ENCODE peak calls at places on chromosomes 7 and 10, in four cellular contexts. One of them, this sample, is unnamed.
A peak's percentile ranks its signal among the peaks of the same experiment; 100 is the strongest.

GRCh38 chr7:889391-889790 is 13.0 kb downstream of the GET4 start:
- DNase-seq in CD8-positive, alpha-beta T cell: no peak
- DNase-seq in left ventricle myocardium inferior: no peak
- DNase-seq in gastrocnemius medialis: no peak
- DNase-seq in this sample: no peak

GRCh38 chr10:53699684-53700083 is 927.1 kb upstream of the MBL2 start:
- DNase-seq in left ventricle myocardium inferior: no peak
- DNase-seq in gastrocnemius medialis: no peak
- DNase-seq in CD8-positive, alpha-beta T cell: no peak
- DNase-seq in this sample: no peak

GRCh38 chr7:138243430-138243829 is 167.2 kb downstream of the AKR1D1 start:
- DNase-seq in left ventricle myocardium inferior: peak; percentile 16
- DNase-seq in gastrocnemius medialis: no peak
- DNase-seq in CD8-positive, alpha-beta T cell: no peak
- DNase-seq in this sample: no peak

GRCh38 chr10:72087969-72088878 is at the start of gene SPOCK2:
- DNase-seq in CD8-positive, alpha-beta T cell: peak; percentile 80
- DNase-seq in left ventricle myocardium inferior: no peak
- DNase-seq in gastrocnemius medialis: no peak
- DNase-seq in this sample: peak; percentile 61

GRCh38 chr7:27141138-27141537 is 2.3 kb downstream of the HOXA5 start:
- DNase-seq in left ventricle myocardium inferior: no peak
- DNase-seq in gastrocnemius medialis: no peak
- DNase-seq in CD8-positive, alpha-beta T cell: no peak
- DNase-seq in this sample: no peak

GRCh38 chr10:47031953-47032465 is 120.8 kb downstream of the PTPN20 start:
- DNase-seq in gastrocnemius medialis: peak; percentile 55
- DNase-seq in left ventricle myocardium inferior: no peak
- DNase-seq in CD8-positive, alpha-beta T cell: no peak
- DNase-seq in this sample: no peak

GRCh38 chr10:129892571-129893045 is 71.5 kb downstream of the EBF3 start:
- DNase-seq in gastrocnemius medialis: peak; percentile 42
- DNase-seq in CD8-positive, alpha-beta T cell: no peak
- DNase-seq in left ventricle myocardium inferior: no peak
- DNase-seq in this sample: no peak

GRCh38 chr7:126658684-126659083 is 594.1 kb downstream of the GRM8 start:
- DNase-seq in left ventricle myocardium inferior: no peak
- DNase-seq in CD8-positive, alpha-beta T cell: no peak
- DNase-seq in gastrocnemius medialis: no peak
- DNase-seq in this sample: no peak

GRCh38 chr7:26593405-26593804 is 271.0 kb downstream of the SKAP2 start:
- DNase-seq in left ventricle myocardium inferior: peak; percentile 16
- DNase-seq in CD8-positive, alpha-beta T cell: no peak
- DNase-seq in gastrocnemius medialis: no peak
- DNase-seq in this sample: no peak

GRCh38 chr7:39948375-39948774 is 1.7 kb upstream of the CDK13 start:
- DNase-seq in CD8-positive, alpha-beta T cell: no peak
- DNase-seq in left ventricle myocardium inferior: no peak
- DNase-seq in gastrocnemius medialis: no peak
- DNase-seq in this sample: no peak

GRCh38 chr10:108755661-108756060 is 1167.7 kb downstream of the XPNPEP1 start:
- DNase-seq in CD8-positive, alpha-beta T cell: no peak
- DNase-seq in gastrocnemius medialis: no peak
- DNase-seq in left ventricle myocardium inferior: no peak
- DNase-seq in this sample: no peak

GRCh38 chr10:93096901-93097300 is 23.2 kb downstream of the CYP26A1 start:
- DNase-seq in CD8-positive, alpha-beta T cell: no peak
- DNase-seq in gastrocnemius medialis: no peak
- DNase-seq in left ventricle myocardium inferior: no peak
- DNase-seq in this sample: no peak

GRCh38 chr10:24528960-24529359 is 194.7 kb downstream of the ARHGAP21 start:
- DNase-seq in CD8-positive, alpha-beta T cell: no peak
- DNase-seq in gastrocnemius medialis: no peak
- DNase-seq in left ventricle myocardium inferior: no peak
- DNase-seq in this sample: no peak

GRCh38 chr10:71467161-71467560 is 70.4 kb downstream of the CDH23 start:
- DNase-seq in left ventricle myocardium inferior: no peak
- DNase-seq in CD8-positive, alpha-beta T cell: no peak
- DNase-seq in gastrocnemius medialis: no peak
- DNase-seq in this sample: peak; percentile 12

GRCh38 chr7:148700693-148701092 is 2.0 kb downstream of the CUL1 start:
- DNase-seq in gastrocnemius medialis: no peak
- DNase-seq in CD8-positive, alpha-beta T cell: peak; percentile 40
- DNase-seq in left ventricle myocardium inferior: no peak
- DNase-seq in this sample: no peak

GRCh38 chr10:79381804-79382221 is 34.5 kb downstream of the PPIF start:
- DNase-seq in gastrocnemius medialis: no peak
- DNase-seq in left ventricle myocardium inferior: peak; percentile 64
- DNase-seq in CD8-positive, alpha-beta T cell: no peak
- DNase-seq in this sample: peak; percentile 53

GRCh38 chr10:18216482-18216881 is 76.3 kb downstream of the CACNB2 start:
- DNase-seq in gastrocnemius medialis: no peak
- DNase-seq in left ventricle myocardium inferior: no peak
- DNase-seq in CD8-positive, alpha-beta T cell: no peak
- DNase-seq in this sample: no peak

GRCh38 chr10:18217577-18217976 is 77.4 kb downstream of the CACNB2 start:
- DNase-seq in left ventricle myocardium inferior: no peak
- DNase-seq in CD8-positive, alpha-beta T cell: no peak
- DNase-seq in gastrocnemius medialis: no peak
- DNase-seq in this sample: no peak

GRCh38 chr10:18219096-18219495 is 78.9 kb downstream of the CACNB2 start:
- DNase-seq in CD8-positive, alpha-beta T cell: no peak
- DNase-seq in gastrocnemius medialis: no peak
- DNase-seq in left ventricle myocardium inferior: no peak
- DNase-seq in this sample: no peak

GRCh38 chr10:18211862-18212261 is 71.6 kb downstream of the CACNB2 start:
- DNase-seq in CD8-positive, alpha-beta T cell: no peak
- DNase-seq in left ventricle myocardium inferior: no peak
- DNase-seq in gastrocnemius medialis: no peak
- DNase-seq in this sample: no peak

DNA sequence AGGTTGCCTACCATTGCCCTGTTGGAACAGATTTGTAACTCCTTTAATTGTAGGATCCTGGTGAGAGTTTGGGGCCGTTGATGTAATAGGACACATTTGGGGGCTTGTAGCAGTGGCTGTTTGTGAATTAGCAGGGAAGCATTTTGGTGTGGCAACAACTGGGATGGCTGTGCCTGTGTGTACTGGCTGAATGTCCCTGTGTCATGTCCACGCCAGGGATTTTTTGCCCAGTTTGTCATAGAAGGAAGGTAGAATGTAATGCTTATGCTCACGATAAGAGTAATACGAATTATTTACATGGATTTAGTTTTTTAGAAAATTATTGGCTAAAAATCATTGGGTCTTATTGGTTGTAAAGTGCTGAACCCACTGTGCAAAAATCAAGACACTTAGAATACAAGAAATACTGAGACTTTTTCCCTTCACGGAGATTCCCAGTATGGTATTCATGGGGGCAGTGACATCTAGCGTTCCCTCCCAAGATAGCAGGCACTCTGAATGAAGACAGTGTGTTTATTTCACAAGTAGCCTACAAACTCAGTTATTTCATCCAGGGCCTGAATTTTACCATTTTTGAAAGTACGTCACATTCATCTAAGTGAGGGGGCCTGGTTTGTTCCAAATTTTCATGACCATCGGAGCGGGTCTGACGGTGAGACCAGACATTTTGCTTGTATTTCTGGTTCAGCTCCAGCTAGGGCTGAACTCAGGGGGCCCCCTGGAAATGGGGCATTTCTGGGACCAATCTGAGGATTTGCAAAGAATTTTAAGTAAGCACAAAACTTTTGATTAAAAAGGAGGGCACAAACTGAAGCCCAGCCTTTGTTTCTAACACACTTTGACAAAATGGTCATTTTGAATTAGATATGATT is 74.7 kb downstream of the CACNB2 start:
- DNase-seq in left ventricle myocardium inferior: peak; percentile 21
- DNase-seq in gastrocnemius medialis: no peak
- DNase-seq in CD8-positive, alpha-beta T cell: no peak
- DNase-seq in this sample: no peak
- H3K4me3 ChIP-seq in left ventricle myocardium inferior: no peak overlapping the region
- H3K4me3 ChIP-seq in gastrocnemius medialis: peak overlapping the region; percentile 21
- H3K4me3 ChIP-seq in CD8-positive, alpha-beta T cell: no peak overlapping the region
- H3K4me3 ChIP-seq in this sample: no peak overlapping the region

GRCh38 chr10:75994332-75995040 is 563.1 kb downstream of the LRMDA start:
- DNase-seq in gastrocnemius medialis: no peak
- DNase-seq in CD8-positive, alpha-beta T cell: no peak
- DNase-seq in left ventricle myocardium inferior: no peak
- DNase-seq in this sample: no peak
- H3K4me3 ChIP-seq in gastrocnemius medialis: no peak overlapping the region
- H3K4me3 ChIP-seq in CD8-positive, alpha-beta T cell: no peak overlapping the region
- H3K4me3 ChIP-seq in left ventricle myocardium inferior: no peak overlapping the region
- H3K4me3 ChIP-seq in this sample: no peak overlapping the region

GRCh38 chr7:41870505-41871138 is 167.7 kb upstream of the INHBA start:
- DNase-seq in left ventricle myocardium inferior: no peak
- DNase-seq in gastrocnemius medialis: no peak
- DNase-seq in CD8-positive, alpha-beta T cell: no peak
- DNase-seq in this sample: no peak
- H3K4me3 ChIP-seq in left ventricle myocardium inferior: no peak overlapping the region
- H3K4me3 ChIP-seq in gastrocnemius medialis: no peak overlapping the region
- H3K4me3 ChIP-seq in CD8-positive, alpha-beta T cell: no peak overlapping the region
- H3K4me3 ChIP-seq in this sample: no peak overlapping the region

GRCh38 chr10:62182595-62182994 is 86.0 kb downstream of the RTKN2 start:
- DNase-seq in left ventricle myocardium inferior: no peak
- DNase-seq in gastrocnemius medialis: no peak
- DNase-seq in CD8-positive, alpha-beta T cell: no peak
- DNase-seq in this sample: no peak

GRCh38 chr10:62183857-62184805 is 84.5 kb downstream of the RTKN2 start:
- DNase-seq in gastrocnemius medialis: no peak
- DNase-seq in left ventricle myocardium inferior: no peak
- DNase-seq in CD8-positive, alpha-beta T cell: no peak
- DNase-seq in this sample: no peak

GRCh38 chr10:62183442-62183841 is 85.2 kb downstream of the RTKN2 start:
- DNase-seq in CD8-positive, alpha-beta T cell: peak; percentile 51
- DNase-seq in left ventricle myocardium inferior: no peak
- DNase-seq in gastrocnemius medialis: no peak
- DNase-seq in this sample: no peak

GRCh38 chr10:62180677-62181076 is 88.0 kb downstream of the RTKN2 start:
- DNase-seq in CD8-positive, alpha-beta T cell: no peak
- DNase-seq in gastrocnemius medialis: no peak
- DNase-seq in left ventricle myocardium inferior: no peak
- DNase-seq in this sample: no peak

DNA sequence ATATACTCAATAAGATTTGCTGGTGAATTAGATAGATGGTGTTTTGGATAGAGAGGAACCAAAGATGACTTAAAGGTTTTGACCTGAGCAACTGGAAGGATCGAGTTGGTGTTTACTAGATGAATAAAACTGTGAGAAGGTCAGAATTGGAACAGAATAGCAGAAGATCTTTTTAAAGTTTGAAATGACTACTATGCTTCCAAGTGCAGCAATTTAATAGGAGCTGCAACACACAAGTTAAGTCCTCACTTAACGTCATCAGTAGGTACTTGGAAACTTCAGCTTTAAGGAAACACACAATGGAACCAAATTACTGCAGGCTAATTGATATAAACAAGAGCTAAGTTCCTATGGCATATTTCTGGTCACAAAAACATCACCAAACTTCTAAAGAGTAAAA is 86.5 kb downstream of the RTKN2 start:
- DNase-seq in left ventricle myocardium inferior: no peak
- DNase-seq in CD8-positive, alpha-beta T cell: no peak
- DNase-seq in gastrocnemius medialis: no peak
- DNase-seq in this sample: no peak
- H3K4me3 ChIP-seq in left ventricle myocardium inferior: no peak overlapping the region
- H3K4me3 ChIP-seq in CD8-positive, alpha-beta T cell: peak overlapping the region; percentile 2
- H3K4me3 ChIP-seq in gastrocnemius medialis: no peak overlapping the region
- H3K4me3 ChIP-seq in this sample: no peak overlapping the region

This sample was measured in lower lobe of right lung.